ENCODE peak calls at places on chromosomes 12 and 14, in four cellular contexts. F is HepG2, L is K562, M is HCT116. G is an unnamed sample.

GRCh38 chr12:80356092-80356491 is 87.9 kb upstream of the PTPRQ start:
- DNase-seq in F (no peak), L (no peak), M (no peak), G (no peak)

GRCh38 chr12:106918746-106919145 is 37.0 kb upstream of the TMEM263 start:
- DNase-seq in F (peak), L (no peak), M (peak), G (peak)

GRCh38 chr14:96105089-96105920 is 66.1 kb downstream of the C14orf132 start:
- DNase-seq in F (no peak), L (no peak), M (no peak), G (no peak)

GRCh38 chr12:6554168-6554989 is 1.5 kb downstream of the IFFO1 start:
- DNase-seq in F (peak), L (peak), M (peak), G (no peak)

GRCh38 chr12:119415714-119416113 is 81.2 kb downstream of the CCDC60 start:
- DNase-seq in F (no peak), L (no peak), M (no peak), G (no peak)

GRCh38 chr14:56176530-56176929 is 58.3 kb downstream of the PELI2 start:
- DNase-seq in F (no peak), L (no peak), M (no peak), G (no peak)

GRCh38 chr14:75068294-75069020 is 984 bp upstream of the ZC2HC1C start:
- DNase-seq in F (no peak), L (peak), M (no peak), G (no peak)

GRCh38 chr12:117528538-117528937 is 167.1 kb upstream of the NOS1 start:
- DNase-seq in F (no peak), L (no peak), M (no peak), G (no peak)

GRCh38 chr14:95597784-95598204 is 62.9 kb downstream of the GLRX5 start:
- DNase-seq in F (no peak), L (peak), M (no peak), G (no peak)

GRCh38 chr12:74185360-74185759 is 352.3 kb upstream of the ATXN7L3B start:
- DNase-seq in F (no peak), L (no peak), M (no peak), G (no peak)

GRCh38 chr14:23694085-23694975 is 58.2 kb downstream of the DHRS2 start:
- DNase-seq in F (peak), L (no peak), M (peak), G (no peak)

GRCh38 chr14:34721129-34721528 is 6.7 kb upstream of the CFL2 start:
- DNase-seq in F (no peak), L (no peak), M (no peak), G (no peak)

GRCh38 chr14:55025948-55026347 is 951 bp downstream of the WDHD1 start:
- DNase-seq in F (no peak), L (no peak), M (no peak), G (no peak)

GRCh38 chr14:55028476-55028875 is 1.4 kb downstream of the SOCS4 start:
- DNase-seq in F (no peak), L (no peak), M (no peak), G (no peak)

GRCh38 chr14:55026441-55026792 is 482 bp downstream of the WDHD1 start:
- DNase-seq in F (no peak), L (no peak), M (no peak), G (no peak)

GRCh38 chr14:55026793-55027560 is at the start of the genes SOCS4 and WDHD1:
- DNase-seq in F (peak), L (peak), M (peak), G (peak)

DNA sequence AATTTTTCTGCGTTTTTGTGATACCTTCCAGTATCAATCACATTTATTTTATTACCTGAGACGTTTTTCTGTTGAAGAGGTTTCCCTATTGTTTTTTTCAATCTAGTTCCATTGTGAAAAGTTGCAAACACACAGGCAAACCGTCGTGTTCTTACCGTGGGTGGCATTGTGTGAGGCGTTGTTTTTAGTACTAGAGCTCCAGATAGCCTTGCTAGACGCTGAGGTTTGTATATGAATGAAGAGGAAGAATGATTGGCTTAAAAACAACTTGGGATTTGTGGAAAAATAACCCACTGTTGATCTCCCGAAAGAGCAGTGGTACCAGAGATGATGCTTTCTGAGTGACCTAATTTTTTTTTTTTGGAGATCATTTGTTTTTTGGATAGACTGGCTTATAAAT is 1.0 kb downstream of the SOCS4 start:
- DNase-seq in F (no peak), L (no peak), M (no peak), G (no peak)
- TF ChIP-seq SIN3A in F (no peak), L (no peak), M (no peak), G (no peak)

DNA sequence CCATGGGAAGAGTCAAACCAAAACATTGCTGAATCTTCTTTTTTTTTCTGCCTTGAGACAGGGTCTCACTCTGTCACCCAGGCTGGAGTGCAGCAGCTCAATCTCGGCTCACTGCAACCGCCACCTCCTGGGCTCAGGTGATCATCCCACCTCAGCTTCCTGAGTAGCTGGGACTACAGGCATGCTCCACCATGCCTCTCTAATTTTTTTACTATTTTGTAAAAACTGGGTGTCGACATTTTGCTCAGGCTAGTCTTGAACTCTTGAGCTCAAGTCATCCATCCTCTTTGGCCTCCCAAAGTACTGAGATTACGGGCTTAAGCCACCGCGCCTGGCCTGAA is 1.5 kb upstream of the KRT75 start:
- DNase-seq in F (no peak), L (no peak), M (no peak), G (no peak)
- H3K27ac ChIP-seq in F (no peak), L (no peak), M (no peak), G (no peak)

GRCh38 chr12:50689437-50689836 is 74.5 kb upstream of the ATF1 start:
- DNase-seq in F (no peak), L (no peak), M (no peak), G (no peak)

GRCh38 chr12:50686406-50686805 is 77.5 kb upstream of the ATF1 start:
- DNase-seq in F (no peak), L (no peak), M (no peak), G (no peak)

GRCh38 chr12:50685641-50686040 is 78.3 kb upstream of the ATF1 start:
- DNase-seq in F (no peak), L (no peak), M (no peak), G (no peak)

GRCh38 chr12:50686976-50687375 is 76.9 kb upstream of the ATF1 start:
- DNase-seq in F (no peak), L (no peak), M (no peak), G (no peak)

GRCh38 chr12:50690923-50691322 is 73.0 kb upstream of the ATF1 start:
- DNase-seq in F (peak), L (no peak), M (no peak), G (no peak)
- TF ChIP-seq TCF7L2 in F (no peak), L (no peak), M (no peak), G (no peak)

DNA sequence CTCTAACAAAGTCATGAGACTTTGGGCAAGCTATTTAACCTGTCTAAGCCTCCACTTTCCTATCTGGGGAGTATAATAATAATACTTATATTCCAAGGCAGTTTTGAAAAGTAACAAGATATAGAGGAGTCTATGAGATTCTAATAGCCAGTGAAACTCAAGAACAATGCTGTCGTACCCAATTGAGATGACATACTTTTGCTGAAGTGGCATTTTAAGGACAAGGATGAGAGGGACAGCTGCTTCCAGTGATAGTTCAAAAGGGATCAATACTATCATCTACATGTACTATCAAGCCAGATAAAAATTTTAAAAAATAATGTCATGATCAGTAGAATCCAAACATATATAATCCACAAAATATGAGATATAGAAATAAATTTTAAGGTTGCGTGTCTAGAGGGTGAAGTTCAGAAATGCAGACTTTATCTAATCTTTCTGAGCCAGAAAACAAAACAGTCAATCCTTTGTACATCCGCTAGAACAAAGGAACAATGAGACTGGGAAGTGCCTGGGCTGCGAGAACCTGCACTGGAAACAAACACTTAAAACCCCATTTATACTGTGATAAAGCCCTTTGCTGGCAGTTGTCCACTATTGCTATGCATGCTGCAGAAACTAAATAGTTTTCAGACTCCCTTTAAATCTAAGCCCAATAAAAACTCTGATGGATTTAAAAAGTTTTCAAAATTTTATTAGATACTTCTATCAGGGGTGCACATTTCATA is 38.6 kb downstream of the PTPRB start:
- DNase-seq in F (no peak), L (no peak), M (no peak), G (no peak)
- TF ChIP-seq SIN3A in F (no peak), L (no peak), M (no peak), G (no peak)

GRCh38 chr12:111557271-111558106 is 41.6 kb downstream of the ATXN2 start:
- DNase-seq in F (no peak), L (no peak), M (no peak), G (no peak)

DNA sequence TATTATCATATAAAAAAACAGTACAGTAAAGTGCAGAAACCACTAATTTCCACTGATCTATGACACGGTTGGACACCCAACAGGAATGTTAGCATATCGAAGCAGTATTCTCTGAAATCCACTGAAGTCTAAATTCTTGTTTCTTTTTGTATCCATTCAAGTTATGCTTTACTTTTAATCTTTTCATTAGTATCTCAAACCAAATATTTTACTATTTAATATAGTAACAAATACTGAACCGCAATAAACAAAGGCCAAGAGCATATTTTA is 41.1 kb downstream of the ATXN2 start:
- DNase-seq in F (no peak), L (no peak), M (no peak), G (no peak)
- H3K27ac ChIP-seq in F (no peak), L (no peak), M (no peak), G (no peak)

GRCh38 chr14:33123281-33123680 is 184.6 kb downstream of the NPAS3 start:
- DNase-seq in F (no peak), L (no peak), M (no peak), G (no peak)

GRCh38 chr14:33118653-33119052 is 180.0 kb downstream of the NPAS3 start:
- DNase-seq in F (no peak), L (no peak), M (no peak), G (no peak)

GRCh38 chr14:33120966-33121365 is 182.3 kb downstream of the NPAS3 start:
- DNase-seq in F (no peak), L (no peak), M (no peak), G (no peak)

GRCh38 chr14:33120341-33120740 is 181.7 kb downstream of the NPAS3 start:
- DNase-seq in F (no peak), L (no peak), M (no peak), G (no peak)
- TF ChIP-seq TCF7L2 in F (no peak), L (no peak), M (no peak), G (no peak)

GRCh38 chr12:95909871-95910270 is 32.5 kb downstream of the CCDC38 start:
- DNase-seq in F (no peak), L (no peak), M (no peak), G (no peak)

GRCh38 chr12:95908573-95908972 is 33.8 kb downstream of the CCDC38 start:
- DNase-seq in F (no peak), L (no peak), M (no peak), G (no peak)
- TF ChIP-seq SIN3A in F (no peak), L (no peak), M (no peak), G (no peak)

GRCh38 chr12:128323115-128323514 is 56.1 kb downstream of the TMEM132C start:
- DNase-seq in F (no peak), L (no peak), M (no peak), G (no peak)
- H3K27ac ChIP-seq in F (no peak), L (no peak), M (no peak), G (no peak)